ENCODE peak calls at places on chromosomes 1 and 21, in eight cellular contexts. U, L, N, H, W, B, G and K are unnamed samples.

GRCh38 chr1:163875927-163876320 is 554.2 kb downstream of the NUF2 start:
- DNase-seq in G (no peak), B (no peak), L (peak), N (peak), U (no peak), W (no peak), H (peak), K (peak)

GRCh38 chr21:17660449-17660848 is 47.7 kb upstream of the BTG3 start:
- DNase-seq in B (no peak), G (no peak), U (no peak), H (no peak), L (no peak), W (no peak), N (no peak), K (no peak)

GRCh38 chr1:234743866-234744581 is 134.0 kb upstream of the IRF2BP2 start:
- DNase-seq in L (no peak), G (peak), U (no peak), B (no peak), W (no peak), H (peak), N (no peak), K (no peak)

GRCh38 chr1:53237638-53238037 is 680 bp downstream of the MAGOH start:
- DNase-seq in G (no peak), B (no peak), U (no peak), W (no peak), L (no peak), H (no peak), N (no peak), K (no peak)

GRCh38 chr1:114075082-114075481 is 78.6 kb downstream of the SYT6 start:
- DNase-seq in B (no peak), N (no peak), H (no peak), W (no peak), L (no peak), U (no peak), G (no peak), K (no peak)

GRCh38 chr21:45898028-45898350 is 83.6 kb upstream of the COL6A1 start:
- DNase-seq in G (no peak), W (no peak), H (no peak), L (no peak), U (no peak), N (no peak), B (no peak), K (no peak)

GRCh38 chr21:31283025-31283424 is 61.0 kb downstream of the TIAM1 start:
- DNase-seq in B (no peak), G (no peak), W (no peak), L (no peak), N (no peak), U (no peak), H (no peak), K (no peak)

GRCh38 chr1:246295968-246296367 is 211.1 kb downstream of the SMYD3 start:
- DNase-seq in N (no peak), H (peak), L (no peak), G (peak), U (no peak), B (no peak), W (no peak), K (no peak)

GRCh38 chr1:24490101-24490781 is 12.4 kb upstream of the RCAN3 start:
- DNase-seq in U (no peak), G (no peak), W (no peak), N (no peak), B (no peak), H (no peak), L (no peak), K (no peak)

GRCh38 chr1:162549001-162549400 is 12.5 kb upstream of the UAP1 start:
- DNase-seq in H (no peak), U (no peak), N (no peak), B (no peak), W (no peak), L (no peak), G (no peak), K (no peak)

GRCh38 chr1:112247036-112247597 is 148.9 kb upstream of the CTTNBP2NL start:
- DNase-seq in H (no peak), G (no peak), W (no peak), B (no peak), N (no peak), L (no peak), U (no peak), K (no peak)

GRCh38 chr1:234957330-234958065 is 171.1 kb downstream of the TOMM20 start:
- DNase-seq in L (no peak), N (peak), W (peak), H (peak), G (no peak), B (no peak), U (no peak), K (peak)

GRCh38 chr1:17875171-17875881 is 120.2 kb downstream of the ACTL8 start:
- DNase-seq in W (no peak), N (peak), H (no peak), G (peak), L (no peak), U (peak), B (no peak), K (peak)

GRCh38 chr1:205091043-205091740 is 6.9 kb upstream of the TMEM81 start:
- DNase-seq in U (no peak), N (peak), B (no peak), L (peak), G (no peak), H (peak), W (no peak), K (peak)

GRCh38 chr1:162080472-162081015 is 11.1 kb downstream of the NOS1AP start:
- DNase-seq in W (no peak), H (no peak), U (no peak), G (no peak), N (no peak), L (no peak), B (no peak), K (no peak)

GRCh38 chr21:35850029-35850428 is 210.3 kb downstream of the SETD4 start:
- DNase-seq in N (peak), W (no peak), L (peak), G (peak), H (peak), U (no peak), B (no peak), K (peak)

GRCh38 chr1:157181258-157181657 is 43.1 kb upstream of the ETV3 start:
- DNase-seq in W (no peak), U (no peak), N (no peak), L (no peak), B (no peak), G (no peak), H (no peak), K (no peak)

GRCh38 chr1:244325056-244325764 is 126.5 kb downstream of the ADSS2 start:
- DNase-seq in G (no peak), H (no peak), N (no peak), W (no peak), B (no peak), L (no peak), U (no peak), K (no peak)

GRCh38 chr1:89844236-89844807 is 23.5 kb downstream of the LRRC8D start:
- DNase-seq in B (no peak), N (no peak), U (no peak), W (no peak), H (no peak), L (no peak), G (no peak), K (no peak)

GRCh38 chr21:37202221-37202805 is 64.8 kb downstream of the VPS26C start:
- DNase-seq in B (no peak), N (no peak), H (no peak), L (no peak), G (no peak), U (no peak), W (no peak), K (no peak)

GRCh38 chr1:192615055-192615454 is 20.9 kb upstream of the RGS13 start:
- DNase-seq in L (no peak), G (no peak), N (no peak), B (no peak), W (no peak), H (no peak), U (no peak), K (no peak)

GRCh38 chr21:27424601-27425000 is 457.7 kb upstream of the ADAMTS5 start:
- DNase-seq in U (no peak), W (no peak), L (no peak), B (no peak), H (peak), G (no peak), N (peak), K (no peak)

GRCh38 chr1:36846366-36846765 is 187.9 kb downstream of the GRIK3 start:
- DNase-seq in N (no peak), U (no peak), H (no peak), G (no peak), B (no peak), W (no peak), L (no peak), K (no peak)

GRCh38 chr21:34023691-34024381 is 49.5 kb upstream of the MRPS6 start:
- DNase-seq in H (no peak), U (no peak), B (no peak), L (no peak), N (no peak), W (no peak), G (no peak), K (no peak)

GRCh38 chr21:38691626-38692025 is 114.1 kb upstream of the ETS2 start:
- DNase-seq in W (no peak), N (no peak), U (no peak), G (no peak), L (no peak), B (no peak), H (no peak), K (no peak)

GRCh38 chr1:28086651-28087050 is 1.8 kb downstream of the EYA3 start:
- DNase-seq in B (no peak), W (no peak), N (no peak), L (no peak), U (no peak), H (no peak), G (no peak), K (no peak)

GRCh38 chr1:151568626-151569088 is 28.5 kb downstream of the TUFT1 start:
- DNase-seq in W (no peak), H (no peak), N (no peak), B (no peak), L (no peak), U (no peak), G (no peak), K (no peak)

GRCh38 chr1:212981571-212982328 is 31.4 kb downstream of the VASH2 start:
- DNase-seq in N (no peak), L (no peak), B (no peak), W (no peak), U (no peak), H (no peak), G (no peak), K (peak)

GRCh38 chr1:229883504-229884200 is 183.4 kb upstream of the GALNT2 start:
- DNase-seq in H (no peak), B (no peak), W (no peak), G (no peak), L (no peak), U (no peak), N (no peak), K (no peak)

GRCh38 chr1:190176776-190177175 is 300.9 kb downstream of the BRINP3 start:
- DNase-seq in N (peak), G (no peak), U (no peak), B (no peak), H (peak), L (no peak), W (no peak), K (peak)

DNA sequence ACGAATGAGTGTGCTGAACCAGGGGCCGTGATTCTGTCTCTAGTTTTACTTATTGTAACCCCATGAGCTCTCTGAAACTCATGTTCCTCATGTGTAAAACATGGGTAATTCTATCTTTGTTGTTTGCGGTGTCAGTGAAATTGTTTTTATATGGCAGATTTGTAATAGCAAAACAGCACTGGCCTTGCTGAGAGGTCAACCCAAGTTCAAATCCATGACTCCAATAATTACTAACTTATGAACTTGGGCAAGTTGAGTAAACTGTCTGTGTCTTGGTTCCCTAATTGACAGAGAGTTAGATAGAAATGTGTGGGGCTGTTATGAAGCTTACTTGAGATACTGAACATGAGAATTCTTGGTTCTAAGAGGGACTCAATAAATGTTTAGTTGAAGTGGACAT is 17.8 kb downstream of the C1orf116 start:
- DNase-seq in G (no peak), H (no peak), N (no peak), B (no peak), U (no peak), L (no peak), W (no peak), K (no peak)
- H3K4me3 ChIP-seq in G (no peak), H (no peak), N (no peak), B (no peak), U (no peak), L (no peak), W (no peak), K (no peak)

DNA sequence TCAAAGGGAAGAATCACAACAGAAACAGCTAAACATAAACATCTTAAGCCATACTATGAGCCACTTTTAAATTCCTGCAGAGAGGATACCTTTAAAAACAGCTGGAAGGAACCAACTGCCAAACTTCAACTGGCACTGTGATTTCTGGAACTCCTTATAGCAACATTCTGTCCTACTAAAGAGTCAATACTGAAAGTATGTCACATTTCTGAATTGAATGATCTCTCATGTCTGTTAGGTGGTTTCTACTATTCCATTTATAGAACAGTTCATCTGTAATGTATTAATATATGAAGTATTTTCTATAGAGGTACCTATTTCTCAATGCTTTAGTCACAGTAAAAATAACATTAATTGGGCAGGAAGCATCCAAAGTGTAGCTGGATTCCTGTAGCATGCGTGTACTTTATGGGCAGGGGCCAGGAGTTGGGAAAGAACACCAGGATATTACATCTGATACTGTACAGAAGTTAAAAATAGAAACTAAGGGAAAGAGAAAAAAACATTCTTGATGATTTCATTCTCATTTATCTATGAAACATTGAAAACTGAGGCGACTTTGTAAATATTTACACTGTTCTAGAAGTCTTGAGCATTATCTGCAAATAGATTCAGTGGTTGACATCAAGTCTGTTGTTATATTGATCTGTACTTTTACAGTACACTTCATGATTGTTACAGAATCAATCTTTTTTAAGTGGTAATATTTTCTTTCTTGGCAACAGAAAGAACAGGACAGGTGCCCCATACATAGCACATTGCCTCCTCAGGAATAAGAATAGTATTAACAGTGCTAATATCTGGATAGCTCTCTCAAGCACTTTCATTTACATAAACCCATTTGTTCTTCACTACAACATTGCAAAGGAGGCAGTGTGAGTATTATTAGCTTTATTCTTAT is 6.1 kb upstream of the ZNF281 start:
- DNase-seq in G (peak), L (peak), W (peak), B (peak), H (peak), N (peak), U (peak), K (peak)
- H3K4me3 ChIP-seq in G (no peak), L (no peak), W (no peak), B (no peak), H (no peak), N (peak), U (no peak), K (no peak)

DNA sequence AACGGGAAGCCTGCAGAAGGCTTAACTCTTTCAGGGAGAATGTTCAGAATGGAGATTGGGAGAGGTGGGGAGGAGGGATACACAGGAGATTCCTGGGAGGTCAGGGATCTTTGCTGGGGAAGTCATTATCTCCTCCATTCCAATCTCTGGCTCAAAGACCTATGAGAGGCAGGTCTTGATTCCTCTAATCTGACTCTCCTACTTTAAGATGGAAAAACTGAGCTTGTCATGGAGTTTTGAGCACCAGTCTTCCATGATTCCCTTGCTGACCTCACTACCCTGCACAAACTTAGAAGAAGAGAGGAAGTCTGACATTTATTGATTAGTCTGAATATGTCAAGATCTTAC is 41.5 kb upstream of the SYNC start:
- DNase-seq in L (no peak), N (no peak), H (no peak), U (no peak), B (no peak), W (no peak), G (no peak), K (no peak)
- H3K4me3 ChIP-seq in L (no peak), N (no peak), H (no peak), U (no peak), B (no peak), W (no peak), G (no peak), K (no peak)

DNA sequence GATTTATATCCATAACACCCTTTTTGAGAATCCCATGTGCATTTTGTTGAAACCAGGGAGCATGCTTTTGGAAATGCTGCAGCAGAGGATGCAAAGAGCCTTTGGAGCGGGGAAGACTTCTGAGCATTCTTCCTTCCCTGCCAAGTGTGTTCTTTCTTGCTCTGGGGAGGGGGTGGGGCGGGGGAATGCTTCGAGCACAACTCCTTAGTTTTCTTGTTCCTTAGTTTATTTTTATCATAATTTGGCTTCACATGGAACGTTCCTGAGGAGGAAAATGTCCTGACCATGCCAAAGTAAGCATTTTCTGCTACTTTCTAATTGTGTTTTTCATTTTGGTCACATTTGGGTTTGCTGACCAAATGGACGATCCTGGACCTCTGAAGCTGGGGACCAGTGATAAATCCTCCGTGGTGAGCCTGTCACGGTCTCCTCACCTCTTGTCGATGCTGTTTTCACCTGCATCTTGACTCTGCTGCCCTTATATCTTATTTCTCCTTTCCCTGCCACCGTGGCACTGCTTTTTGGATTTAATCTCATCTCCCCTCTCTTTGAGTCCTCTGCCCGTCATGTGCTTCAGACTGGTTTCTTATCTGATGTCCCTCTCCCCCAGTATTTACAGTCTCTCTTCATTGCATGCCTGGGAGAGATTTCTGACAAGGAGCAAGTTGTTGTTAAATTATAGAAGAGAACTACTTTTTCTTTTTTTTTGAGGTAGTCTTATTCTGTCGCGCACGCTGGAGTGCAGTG is 2.4 kb downstream of the CTPS1 start:
- DNase-seq in L (no peak), U (no peak), H (peak), N (no peak), B (no peak), G (no peak), W (no peak), K (no peak)
- H3K4me3 ChIP-seq in L (no peak), U (peak), H (peak), N (peak), B (no peak), G (peak), W (peak), K (peak)

DNA sequence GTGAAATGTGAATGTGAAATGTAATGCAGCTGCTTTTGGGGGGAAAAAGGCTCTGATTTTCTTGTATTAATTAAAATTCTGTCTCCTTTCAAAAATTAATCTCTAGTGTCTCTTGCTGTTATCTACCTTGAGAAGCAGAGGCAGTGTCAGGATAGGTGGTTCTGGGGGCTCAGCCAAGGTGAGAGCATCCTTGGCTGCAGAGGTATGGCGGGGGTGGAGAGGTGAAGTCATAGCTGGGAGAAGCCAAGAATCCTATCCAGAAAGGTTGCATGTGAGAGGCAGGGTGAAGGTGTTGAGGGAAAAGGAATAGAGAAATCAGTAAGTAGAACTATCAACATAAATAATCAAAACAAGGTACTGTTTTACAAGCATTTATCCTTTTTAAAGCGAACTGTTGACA is 181.2 kb downstream of the CACNA1E start:
- DNase-seq in U (no peak), L (no peak), W (no peak), N (no peak), G (no peak), H (no peak), B (no peak), K (no peak)
- H3K4me3 ChIP-seq in U (no peak), L (no peak), W (no peak), N (no peak), G (no peak), H (no peak), B (no peak), K (no peak)

GRCh38 chr1:1406101-1406820 is 832 bp downstream of the MRPL20 start:
- DNase-seq in W (no peak), B (no peak), U (no peak), L (no peak), N (no peak), H (no peak), G (no peak), K (no peak)
- H3K4me3 ChIP-seq in W (peak), B (peak), U (peak), L (peak), N (peak), H (peak), G (peak), K (peak)